ENCODE peak calls at places on chromosomes 11 and 22, in seven cellular contexts. One of them, this sample, is unnamed.

GRCh38 chr11:18878211-18878610 is 61.0 kb downstream of the MRGPRX1 start:
- DNase-seq in keratinocyte: no peak
- DNase-seq in A673: no peak
- DNase-seq in mucosa of descending colon: no peak
- DNase-seq in memory B cell: no peak
- DNase-seq in GM20000: no peak
- DNase-seq in dermis microvascular lymphatic vessel endothelial cell: no peak
- DNase-seq in this sample: no peak

GRCh38 chr11:12164061-12165014 is 53.9 kb downstream of the MICAL2 start:
- DNase-seq in dermis microvascular lymphatic vessel endothelial cell: no peak
- DNase-seq in A673: no peak
- DNase-seq in memory B cell: no peak
- DNase-seq in mucosa of descending colon: peak
- DNase-seq in GM20000: no peak
- DNase-seq in keratinocyte: no peak
- DNase-seq in this sample: no peak

GRCh38 chr22:40107756-40108437 is 69.8 kb upstream of the TNRC6B start:
- DNase-seq in GM20000: no peak
- DNase-seq in dermis microvascular lymphatic vessel endothelial cell: peak
- DNase-seq in mucosa of descending colon: peak
- DNase-seq in A673: no peak
- DNase-seq in memory B cell: no peak
- DNase-seq in keratinocyte: no peak
- DNase-seq in this sample: no peak

GRCh38 chr11:128690746-128691091 is 3.2 kb upstream of the FLI1 start:
- DNase-seq in A673: no peak
- DNase-seq in memory B cell: no peak
- DNase-seq in keratinocyte: no peak
- DNase-seq in mucosa of descending colon: no peak
- DNase-seq in dermis microvascular lymphatic vessel endothelial cell: no peak
- DNase-seq in GM20000: no peak
- DNase-seq in this sample: no peak

GRCh38 chr11:87399341-87399740 is 361.6 kb downstream of the TMEM135 start:
- DNase-seq in mucosa of descending colon: no peak
- DNase-seq in GM20000: no peak
- DNase-seq in memory B cell: no peak
- DNase-seq in A673: no peak
- DNase-seq in keratinocyte: no peak
- DNase-seq in dermis microvascular lymphatic vessel endothelial cell: no peak
- DNase-seq in this sample: no peak

GRCh38 chr11:8219257-8220021 is 44.2 kb downstream of the LMO1 start:
- DNase-seq in GM20000: peak
- DNase-seq in dermis microvascular lymphatic vessel endothelial cell: peak
- DNase-seq in keratinocyte: no peak
- DNase-seq in mucosa of descending colon: peak
- DNase-seq in A673: peak
- DNase-seq in memory B cell: no peak
- DNase-seq in this sample: peak

GRCh38 chr22:42171417-42171816 is 40.8 kb upstream of the CYP2D6 start:
- DNase-seq in GM20000: no peak
- DNase-seq in dermis microvascular lymphatic vessel endothelial cell: no peak
- DNase-seq in keratinocyte: no peak
- DNase-seq in mucosa of descending colon: no peak
- DNase-seq in A673: peak
- DNase-seq in memory B cell: no peak
- DNase-seq in this sample: no peak

GRCh38 chr11:28108909-28109308 is 721 bp downstream of the METTL15 start:
- DNase-seq in keratinocyte: no peak
- DNase-seq in A673: peak
- DNase-seq in dermis microvascular lymphatic vessel endothelial cell: no peak
- DNase-seq in mucosa of descending colon: no peak
- DNase-seq in memory B cell: no peak
- DNase-seq in GM20000: no peak
- DNase-seq in this sample: no peak

GRCh38 chr11:94297967-94298576 is 6.3 kb upstream of the IZUMO1R start:
- DNase-seq in memory B cell: no peak
- DNase-seq in GM20000: no peak
- DNase-seq in dermis microvascular lymphatic vessel endothelial cell: no peak
- DNase-seq in mucosa of descending colon: no peak
- DNase-seq in A673: no peak
- DNase-seq in keratinocyte: no peak
- DNase-seq in this sample: no peak

GRCh38 chr22:18104566-18104965 is 6.0 kb upstream of the TUBA8 start:
- DNase-seq in A673: peak
- DNase-seq in GM20000: no peak
- DNase-seq in keratinocyte: no peak
- DNase-seq in memory B cell: no peak
- DNase-seq in dermis microvascular lymphatic vessel endothelial cell: no peak
- DNase-seq in mucosa of descending colon: no peak
- DNase-seq in this sample: no peak

GRCh38 chr22:28395920-28396447 is 283.7 kb downstream of the TTC28 start:
- DNase-seq in memory B cell: no peak
- DNase-seq in dermis microvascular lymphatic vessel endothelial cell: no peak
- DNase-seq in mucosa of descending colon: no peak
- DNase-seq in keratinocyte: no peak
- DNase-seq in GM20000: no peak
- DNase-seq in A673: no peak
- DNase-seq in this sample: no peak

GRCh38 chr22:43205748-43206514 is 19.0 kb upstream of the TTLL12 start:
- DNase-seq in dermis microvascular lymphatic vessel endothelial cell: no peak
- DNase-seq in GM20000: no peak
- DNase-seq in mucosa of descending colon: no peak
- DNase-seq in keratinocyte: no peak
- DNase-seq in memory B cell: no peak
- DNase-seq in A673: no peak
- DNase-seq in this sample: no peak

GRCh38 chr11:74085542-74085892 is 76.6 kb upstream of the UCP3 start:
- DNase-seq in keratinocyte: no peak
- DNase-seq in memory B cell: no peak
- DNase-seq in dermis microvascular lymphatic vessel endothelial cell: no peak
- DNase-seq in GM20000: no peak
- DNase-seq in mucosa of descending colon: peak
- DNase-seq in A673: no peak
- DNase-seq in this sample: no peak

GRCh38 chr22:26109686-26110315 is 59.5 kb upstream of the SEZ6L start:
- DNase-seq in GM20000: no peak
- DNase-seq in keratinocyte: no peak
- DNase-seq in memory B cell: no peak
- DNase-seq in dermis microvascular lymphatic vessel endothelial cell: no peak
- DNase-seq in mucosa of descending colon: no peak
- DNase-seq in A673: no peak
- DNase-seq in this sample: no peak

GRCh38 chr11:108289699-108290098 is 66.8 kb downstream of the ATM start:
- DNase-seq in mucosa of descending colon: no peak
- DNase-seq in A673: no peak
- DNase-seq in GM20000: no peak
- DNase-seq in dermis microvascular lymphatic vessel endothelial cell: no peak
- DNase-seq in memory B cell: peak
- DNase-seq in keratinocyte: no peak
- DNase-seq in this sample: no peak

GRCh38 chr11:67629386-67630229 is at the start of gene NUDT8:
- DNase-seq in mucosa of descending colon: peak
- DNase-seq in GM20000: peak
- DNase-seq in dermis microvascular lymphatic vessel endothelial cell: peak
- DNase-seq in keratinocyte: no peak
- DNase-seq in A673: peak
- DNase-seq in memory B cell: peak
- DNase-seq in this sample: peak

GRCh38 chr11:57547854-57548377 is 10.5 kb downstream of the SMTNL1 start:
- DNase-seq in GM20000: peak
- DNase-seq in A673: no peak
- DNase-seq in memory B cell: peak
- DNase-seq in mucosa of descending colon: no peak
- DNase-seq in keratinocyte: no peak
- DNase-seq in dermis microvascular lymphatic vessel endothelial cell: no peak
- DNase-seq in this sample: peak

GRCh38 chr11:33636104-33636503 is 64.5 kb downstream of the C11orf91 start:
- DNase-seq in keratinocyte: peak
- DNase-seq in GM20000: no peak
- DNase-seq in dermis microvascular lymphatic vessel endothelial cell: no peak
- DNase-seq in memory B cell: no peak
- DNase-seq in A673: no peak
- DNase-seq in mucosa of descending colon: no peak
- DNase-seq in this sample: no peak

GRCh38 chr11:20258496-20258895 is 98.2 kb upstream of the DBX1 start:
- DNase-seq in A673: no peak
- DNase-seq in keratinocyte: no peak
- DNase-seq in memory B cell: no peak
- DNase-seq in dermis microvascular lymphatic vessel endothelial cell: no peak
- DNase-seq in GM20000: no peak
- DNase-seq in mucosa of descending colon: no peak
- DNase-seq in this sample: no peak

GRCh38 chr11:36258730-36259360 is 30.4 kb downstream of the COMMD9 start:
- DNase-seq in dermis microvascular lymphatic vessel endothelial cell: peak
- DNase-seq in memory B cell: no peak
- DNase-seq in mucosa of descending colon: peak
- DNase-seq in A673: peak
- DNase-seq in keratinocyte: peak
- DNase-seq in GM20000: peak
- DNase-seq in this sample: peak

This sample was measured in GM10248.